ENCODE peak calls at places on chromosomes 6 and 20, in eight cellular contexts. L is sigmoid colon, Y is endothelial cell of umbilical vein, Z is body of pancreas, G is heart left ventricle, U is GM12878, E is tibial nerve, X is ovary. H is an unnamed sample. For H3K4me1, the result is how much of the 10 kb centered on the place peaks cover.

GRCh38 chr6:77607004-77607403 is 45.8 kb upstream of the MEI4 start:
- DNase-seq in L (no peak), Y (no peak), Z (no peak), G (no peak), U (no peak), E (no peak), X (no peak), H (no peak)

GRCh38 chr20:4607287-4607713 is 114.4 kb upstream of the PRND start:
- DNase-seq in L (no peak), Y (peak), Z (peak), G (peak), U (peak), E (peak), X (peak), H (peak)

GRCh38 chr20:8361008-8361652 is 229.1 kb downstream of the PLCB1 start:
- DNase-seq in L (no peak), Y (no peak), Z (peak), G (no peak), U (peak), E (peak), X (no peak), H (no peak)

GRCh38 chr20:4569092-4569491 is 152.6 kb upstream of the PRND start:
- DNase-seq in L (no peak), Y (no peak), Z (no peak), G (no peak), U (no peak), E (no peak), X (no peak), H (no peak)

GRCh38 chr6:157020398-157021266 is 243.5 kb downstream of the ARID1B start:
- DNase-seq in L (no peak), Y (peak), Z (peak), G (peak), U (no peak), E (peak), X (no peak), H (peak)

GRCh38 chr6:170459451-170459850 is 93.7 kb downstream of the PSMB1 start:
- DNase-seq in L (no peak), Y (peak), Z (no peak), G (peak), U (peak), E (no peak), X (no peak), H (no peak)

GRCh38 chr6:48325701-48326100 is 214.7 kb upstream of the PTCHD4 start:
- DNase-seq in L (no peak), Y (no peak), Z (no peak), G (no peak), U (no peak), E (no peak), X (no peak), H (no peak)

GRCh38 chr6:3138341-3138740 is 19.0 kb downstream of the TUBB2A start:
- DNase-seq in L (no peak), Y (peak), Z (no peak), G (no peak), U (no peak), E (no peak), X (no peak), H (no peak)

GRCh38 chr6:75694406-75694805 is 54.6 kb upstream of the MYO6 start:
- DNase-seq in L (no peak), Y (no peak), Z (no peak), G (no peak), U (no peak), E (no peak), X (no peak), H (no peak)

GRCh38 chr6:132084811-132085509 is 133.8 kb upstream of the CCN2 start:
- DNase-seq in L (no peak), Y (peak), Z (no peak), G (no peak), U (peak), E (no peak), X (no peak), H (no peak)

GRCh38 chr6:34664270-34664971 is 32.1 kb downstream of the ILRUN start:
- DNase-seq in L (no peak), Y (peak), Z (no peak), G (no peak), U (no peak), E (no peak), X (no peak), H (no peak)

GRCh38 chr20:46057856-46058655 is 29.0 kb downstream of the SLC12A5 start:
- DNase-seq in L (peak), Y (peak), Z (peak), G (peak), U (no peak), E (no peak), X (peak), H (no peak)

GRCh38 chr6:148272084-148272483 is 70.6 kb upstream of the SASH1 start:
- DNase-seq in L (no peak), Y (peak), Z (no peak), G (peak), U (no peak), E (no peak), X (no peak), H (no peak)

GRCh38 chr6:39824030-39824926 is 32.1 kb downstream of the DAAM2 start:
- DNase-seq in L (no peak), Y (no peak), Z (no peak), G (no peak), U (no peak), E (no peak), X (no peak), H (no peak)

DNA sequence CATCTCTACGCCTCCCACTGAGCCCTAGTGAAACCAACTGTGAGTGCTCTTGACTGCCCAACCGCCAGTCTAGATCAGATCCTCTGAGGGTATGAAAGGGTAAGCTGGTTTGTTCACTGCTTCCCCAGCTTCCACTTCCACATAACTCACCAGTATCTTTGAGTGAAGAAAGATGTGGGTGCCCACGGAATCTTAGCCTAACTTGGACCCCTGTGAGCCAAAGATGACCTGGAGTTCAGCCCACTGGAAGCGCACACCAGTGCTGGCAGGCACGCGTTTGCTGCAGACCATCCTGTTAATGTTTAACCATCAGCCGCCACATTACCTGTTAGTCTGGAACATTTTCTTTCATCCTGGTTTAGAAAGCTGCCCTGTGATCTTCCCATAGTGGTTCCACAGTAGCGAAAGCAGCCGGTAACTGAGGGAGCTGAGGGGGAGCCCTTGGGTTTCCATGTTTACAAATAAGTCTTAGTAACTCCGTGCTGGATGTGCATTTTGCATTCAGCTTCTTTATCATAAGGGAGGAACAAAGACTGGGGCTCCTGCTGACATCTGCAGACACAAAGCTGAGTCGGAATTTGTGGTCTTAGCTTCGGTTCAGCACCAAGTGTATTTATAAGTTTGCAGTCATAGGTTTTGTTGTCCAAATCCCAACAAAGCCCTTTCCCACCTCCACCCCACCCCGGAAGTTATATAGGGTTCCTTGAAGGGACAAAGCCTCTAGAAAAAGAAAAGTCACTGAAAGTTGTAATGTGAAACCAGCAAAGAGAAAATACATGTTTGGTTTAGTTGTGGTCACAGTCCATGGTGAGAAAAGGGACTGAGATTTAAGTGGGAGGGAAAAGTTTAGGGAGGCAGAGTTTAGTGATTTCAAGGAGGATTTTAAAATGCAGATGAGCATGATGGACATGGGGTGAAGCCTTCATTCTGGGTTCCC is 71.0 kb downstream of the SSR1 start:
- DNase-seq in L (no peak), Y (no peak), Z (peak), G (no peak), U (no peak), E (no peak), X (no peak), H (no peak)
- TF ChIP-seq POLR2A in L (no peak), Y (no peak), Z (peak), G (no peak), U (no peak), E (no peak), X (no peak), H (no peak)

GRCh38 chr6:7135755-7136154 is 28.0 kb downstream of the RREB1 start:
- DNase-seq in L (no peak), Y (no peak), Z (no peak), G (no peak), U (no peak), E (no peak), X (no peak), H (no peak)
- H3K4me1 ChIP-seq in L (under half), Y (under half), Z (half or more), G (under half), U (half or more), E (under half), X (under half), H (under half)

DNA sequence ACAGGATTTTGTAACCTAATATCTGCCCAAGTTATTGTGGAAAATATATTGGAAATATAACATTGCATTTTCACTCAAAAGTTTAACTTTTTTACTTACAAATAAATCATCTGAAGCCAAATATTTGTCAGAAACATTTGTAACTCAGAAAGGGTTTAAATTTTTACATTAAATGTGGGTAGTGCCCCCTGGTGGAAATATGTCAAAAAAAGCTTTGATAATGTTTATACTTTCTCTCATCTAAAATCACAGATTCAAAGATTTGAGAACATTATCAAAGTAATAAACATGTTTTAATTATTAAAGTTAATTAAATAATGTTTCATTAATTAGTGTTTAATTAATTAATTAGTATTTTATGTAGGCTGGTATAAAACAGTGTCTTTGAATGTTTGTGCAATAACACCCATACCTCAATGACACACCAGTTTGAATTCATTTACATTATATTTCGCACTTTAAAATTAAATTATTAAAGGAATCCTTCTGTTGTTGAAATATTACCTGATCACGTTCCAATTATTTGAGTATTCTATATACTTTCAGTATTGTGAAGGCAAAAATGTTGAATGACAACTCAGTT is 320.1 kb upstream of the FKBP1C start:
- DNase-seq in L (no peak), Y (no peak), Z (no peak), G (no peak), U (no peak), E (no peak), X (no peak), H (no peak)
- TF ChIP-seq CTCF in L (no peak), Y (no peak), Z (peak), G (no peak), U (peak), E (no peak), X (no peak), H (no peak)

GRCh38 chr6:108557494-108558371 is 3.0 kb upstream of the FOXO3 start:
- DNase-seq in L (peak), Y (peak), Z (peak), G (peak), U (no peak), E (peak), X (peak), H (peak)
- TF ChIP-seq POLR2A in L (no peak), Y (no peak), Z (peak), G (peak), U (no peak), E (peak), X (no peak), H (no peak)

GRCh38 chr6:43806758-43807227 is 36.8 kb downstream of the VEGFA start:
- DNase-seq in L (no peak), Y (no peak), Z (no peak), G (no peak), U (no peak), E (no peak), X (no peak), H (no peak)

GRCh38 chr6:43804550-43805223 is 34.7 kb downstream of the VEGFA start:
- DNase-seq in L (no peak), Y (no peak), Z (peak), G (no peak), U (no peak), E (no peak), X (no peak), H (no peak)

GRCh38 chr6:43803783-43804549 is 34.0 kb downstream of the VEGFA start:
- DNase-seq in L (no peak), Y (no peak), Z (peak), G (no peak), U (no peak), E (no peak), X (no peak), H (no peak)

GRCh38 chr6:43806041-43806757 is 36.2 kb downstream of the VEGFA start:
- DNase-seq in L (no peak), Y (no peak), Z (peak), G (no peak), U (no peak), E (no peak), X (no peak), H (no peak)

GRCh38 chr6:43805695-43806040 is 35.7 kb downstream of the VEGFA start:
- DNase-seq in L (no peak), Y (no peak), Z (no peak), G (no peak), U (no peak), E (no peak), X (no peak), H (no peak)
- H3K4me1 ChIP-seq in L (under half), Y (under half), Z (half or more), G (under half), U (under half), E (under half), X (under half), H (under half)

DNA sequence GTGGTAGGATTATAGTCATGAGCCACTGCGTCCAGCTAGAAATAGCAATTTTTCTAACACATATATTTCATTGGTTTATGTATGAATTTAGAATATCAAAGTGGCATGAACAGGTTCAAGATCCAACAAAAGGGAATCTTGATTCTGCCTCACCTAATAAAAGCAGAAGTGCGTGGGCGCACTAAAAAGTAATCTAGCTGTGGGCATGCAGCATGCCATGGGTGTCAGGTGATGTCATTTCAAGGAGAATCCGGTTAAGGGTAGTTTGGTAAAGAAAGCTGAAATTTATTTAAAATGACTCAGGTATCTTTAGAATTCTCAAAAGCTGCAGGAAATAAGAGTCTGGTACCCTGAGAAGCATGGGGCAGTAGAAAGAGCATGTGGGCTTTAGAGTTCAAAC is 17.6 kb downstream of the LRRN4 start:
- DNase-seq in L (no peak), Y (no peak), Z (no peak), G (no peak), U (no peak), E (no peak), X (no peak), H (no peak)
- TF ChIP-seq CTCF in L (no peak), Y (no peak), Z (no peak), G (no peak), U (no peak), E (no peak), X (no peak), H (no peak)